ENCODE peak calls at places on chromosome 10, in seven cellular contexts. B is occipital lobe, K is foreskin fibroblast, H is HFFc6, O is NCI-H2081, W is T-cell, F is M059J. Q is an unnamed sample.

GRCh38 chr10:93006435-93007039 is 54.1 kb upstream of the CYP26C1 start:
- DNase-seq in B (no peak), K (peak; percentile 74), H (peak; percentile 48), O (peak; percentile 8), W (no peak), F (peak; percentile 57), Q (no peak)

GRCh38 chr10:103706047-103706446 is 149.3 kb downstream of the SH3PXD2A start:
- DNase-seq in B (no peak), K (no peak), H (no peak), O (no peak), W (no peak), F (no peak), Q (no peak)

GRCh38 chr10:74153676-74154075 is 2.7 kb downstream of the ADK start:
- DNase-seq in B (no peak), K (no peak), H (no peak), O (no peak), W (no peak), F (no peak), Q (no peak)

GRCh38 chr10:101672536-101672935 is 22.4 kb downstream of the FBXW4 start:
- DNase-seq in B (peak; percentile 4), K (no peak), H (no peak), O (no peak), W (no peak), F (no peak), Q (no peak)

GRCh38 chr10:3911713-3912442 is 126.9 kb upstream of the KLF6 start:
- DNase-seq in B (no peak), K (no peak), H (no peak), O (no peak), W (no peak), F (no peak), Q (no peak)

GRCh38 chr10:63156236-63156635 is 23.1 kb downstream of the NRBF2 start:
- DNase-seq in B (no peak), K (peak; percentile 49), H (no peak), O (no peak), W (no peak), F (no peak), Q (no peak)

GRCh38 chr10:52455095-52455494 is 141.0 kb downstream of the DKK1 start:
- DNase-seq in B (no peak), K (peak; percentile 42), H (peak; percentile 25), O (no peak), W (no peak), F (peak; percentile 84), Q (no peak)

GRCh38 chr10:117694251-117694650 is 151.7 kb downstream of the EMX2 start:
- DNase-seq in B (no peak), K (no peak), H (no peak), O (no peak), W (no peak), F (peak; percentile 20), Q (no peak)

GRCh38 chr10:117130862-117131389 is 7.1 kb downstream of the VAX1 start:
- DNase-seq in B (no peak), K (no peak), H (no peak), O (no peak), W (no peak), F (no peak), Q (no peak)

GRCh38 chr10:63573068-63573697 is 52.0 kb downstream of the REEP3 start:
- DNase-seq in B (no peak), K (peak; percentile 43), H (peak; percentile 27), O (peak; percentile 85), W (no peak), F (peak; percentile 23), Q (no peak)

GRCh38 chr10:89390875-89391576 is 1.4 kb upstream of the IFIT1 start:
- DNase-seq in B (no peak), K (no peak), H (no peak), O (peak; percentile 25), W (no peak), F (no peak), Q (no peak)

GRCh38 chr10:78401882-78402367 is 368.3 kb downstream of the RPS24 start:
- DNase-seq in B (no peak), K (no peak), H (no peak), O (no peak), W (no peak), F (no peak), Q (no peak)

GRCh38 chr10:43137701-43137970 is 609 bp upstream of the CSGALNACT2 start:
- DNase-seq in B (peak; percentile 58), K (peak; percentile 86), H (peak; percentile 56), O (peak; percentile 12), W (no peak), F (peak; percentile 37), Q (no peak)

GRCh38 chr10:77201135-77202111 is 436.2 kb downstream of the KCNMA1 start:
- DNase-seq in B (no peak), K (peak; percentile 24), H (no peak), O (no peak), W (no peak), F (no peak), Q (no peak)

GRCh38 chr10:122086416-122087240 is 97.7 kb downstream of the TACC2 start:
- DNase-seq in B (no peak), K (no peak), H (no peak), O (no peak), W (no peak), F (no peak), Q (no peak)

GRCh38 chr10:73907841-73908517 is 3.0 kb upstream of the PLAU start:
- DNase-seq in B (no peak), K (peak; percentile 67), H (no peak), O (no peak), W (no peak), F (peak; percentile 91), Q (no peak)

GRCh38 chr10:132518572-132519381 is 18.8 kb upstream of the INPP5A start:
- DNase-seq in B (no peak), K (no peak), H (no peak), O (peak; percentile 57), W (no peak), F (no peak), Q (no peak)

GRCh38 chr10:72719941-72720592 is 28.1 kb downstream of the MCU start:
- DNase-seq in B (no peak), K (peak; percentile 44), H (no peak), O (no peak), W (no peak), F (peak; percentile 52), Q (no peak)

Q was measured in activated effector memory CD4-positive, alpha-beta T cell treated with Interleukin-2 at 50 U/mL for 16 hours.